ENCODE peak calls at places on chromosomes 12 and 14, in five cellular contexts. R is mammary epithelial cell, C is GM23248, F is MM.1S, E is HepG2. S is an unnamed sample. For H3K4me1, the result is how much of the 10 kb centered on the place peaks cover.

GRCh38 chr12:45122776-45123380 is 72.0 kb upstream of the DBX2 start:
- DNase-seq in F (peak), C (peak), R (peak), E (peak), S (no peak)

GRCh38 chr12:6638305-6638704 is 2.5 kb upstream of the LPAR5 start:
- DNase-seq in R (no peak), E (no peak), F (no peak), C (no peak), S (no peak)

GRCh38 chr14:93173943-93174395 is 10.7 kb downstream of the MOAP1 start:
- DNase-seq in C (peak), R (peak), F (no peak), E (no peak), S (no peak)

GRCh38 chr12:118981285-118982201 is at the start of gene SRRM4:
- DNase-seq in E (no peak), R (no peak), C (peak), F (no peak), S (peak)

GRCh38 chr12:71725011-71725410 is 29.7 kb upstream of the RAB21 start:
- DNase-seq in E (no peak), C (peak), R (no peak), F (no peak), S (no peak)

GRCh38 chr12:18982226-18982949 is 147.1 kb upstream of the PLEKHA5 start:
- DNase-seq in R (no peak), E (no peak), F (peak), C (no peak), S (no peak)

GRCh38 chr12:6370576-6370935 is 4.8 kb downstream of the SCNN1A start:
- DNase-seq in C (no peak), E (no peak), F (no peak), R (no peak), S (no peak)

GRCh38 chr14:92456215-92457017 is 57.2 kb upstream of the RIN3 start:
- DNase-seq in C (peak), R (peak), F (peak), E (peak), S (no peak)

GRCh38 chr14:56857206-56857605 is 46.9 kb upstream of the OTX2 start:
- DNase-seq in C (no peak), F (no peak), R (no peak), E (no peak), S (no peak)

GRCh38 chr12:1791104-1791927 is 29.0 kb upstream of the LRTM2 start:
- DNase-seq in C (peak), E (peak), F (peak), R (peak), S (peak)

GRCh38 chr14:71139058-71139946 is 232.0 kb downstream of the PCNX1 start:
- DNase-seq in E (peak), C (peak), R (peak), F (peak), S (peak)

GRCh38 chr12:10339441-10339840 is 31.8 kb downstream of the KLRD1 start:
- DNase-seq in F (no peak), E (no peak), C (peak), R (peak), S (no peak)

GRCh38 chr12:64673490-64674169 is 63.3 kb downstream of the RASSF3 start:
- DNase-seq in R (no peak), E (peak), F (no peak), C (no peak), S (no peak)

GRCh38 chr14:59377991-59378720 is 87.0 kb downstream of the GPR135 start:
- DNase-seq in R (no peak), C (no peak), E (no peak), F (no peak), S (no peak)

GRCh38 chr14:89325959-89326358 is 91.1 kb downstream of the FOXN3 start:
- DNase-seq in C (no peak), F (no peak), R (no peak), E (peak), S (no peak)

GRCh38 chr14:93329965-93330608 is 2.7 kb downstream of the BTBD7 start:
- DNase-seq in F (no peak), E (peak), C (no peak), R (no peak), S (no peak)

DNA sequence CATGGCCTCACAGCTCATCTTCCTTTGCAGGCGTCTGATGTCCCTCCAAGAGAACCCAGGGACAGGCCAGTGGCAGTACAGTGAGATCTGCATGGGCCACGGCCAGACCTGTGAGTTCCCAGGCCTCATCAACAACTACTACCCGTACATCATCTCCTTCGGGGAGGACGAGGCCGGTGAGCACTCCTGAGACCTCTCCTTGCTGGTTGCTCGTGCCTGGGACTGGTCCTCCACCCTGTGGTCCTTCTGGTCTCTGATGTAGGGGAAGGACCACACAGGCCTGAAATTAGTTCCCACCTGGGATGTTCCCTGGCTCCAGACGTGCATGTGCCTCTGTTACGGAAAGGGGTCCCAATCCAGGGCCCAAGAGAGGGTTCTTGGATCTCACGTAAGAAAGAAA is 17.9 kb downstream of the HHIPL1 start:
- DNase-seq in E (no peak), C (no peak), R (no peak), F (no peak), S (no peak)
- H2AFZ ChIP-seq in E (peak), C (no peak), R (no peak), F (no peak), S (no peak)

GRCh38 chr14:99539503-99539902 is 58.3 kb downstream of the CCNK start:
- DNase-seq in C (no peak), R (no peak), E (no peak), F (no peak), S (no peak)

GRCh38 chr14:99541211-99541610 is 60.0 kb downstream of the CCNK start:
- DNase-seq in E (no peak), C (no peak), R (no peak), F (no peak), S (no peak)

GRCh38 chr14:99538733-99539132 is 57.5 kb downstream of the CCNK start:
- DNase-seq in R (no peak), E (no peak), C (no peak), F (no peak), S (no peak)

GRCh38 chr14:99541677-99542470 is 60.7 kb downstream of the CCNK start:
- DNase-seq in C (no peak), R (no peak), E (no peak), F (no peak), S (no peak)

DNA sequence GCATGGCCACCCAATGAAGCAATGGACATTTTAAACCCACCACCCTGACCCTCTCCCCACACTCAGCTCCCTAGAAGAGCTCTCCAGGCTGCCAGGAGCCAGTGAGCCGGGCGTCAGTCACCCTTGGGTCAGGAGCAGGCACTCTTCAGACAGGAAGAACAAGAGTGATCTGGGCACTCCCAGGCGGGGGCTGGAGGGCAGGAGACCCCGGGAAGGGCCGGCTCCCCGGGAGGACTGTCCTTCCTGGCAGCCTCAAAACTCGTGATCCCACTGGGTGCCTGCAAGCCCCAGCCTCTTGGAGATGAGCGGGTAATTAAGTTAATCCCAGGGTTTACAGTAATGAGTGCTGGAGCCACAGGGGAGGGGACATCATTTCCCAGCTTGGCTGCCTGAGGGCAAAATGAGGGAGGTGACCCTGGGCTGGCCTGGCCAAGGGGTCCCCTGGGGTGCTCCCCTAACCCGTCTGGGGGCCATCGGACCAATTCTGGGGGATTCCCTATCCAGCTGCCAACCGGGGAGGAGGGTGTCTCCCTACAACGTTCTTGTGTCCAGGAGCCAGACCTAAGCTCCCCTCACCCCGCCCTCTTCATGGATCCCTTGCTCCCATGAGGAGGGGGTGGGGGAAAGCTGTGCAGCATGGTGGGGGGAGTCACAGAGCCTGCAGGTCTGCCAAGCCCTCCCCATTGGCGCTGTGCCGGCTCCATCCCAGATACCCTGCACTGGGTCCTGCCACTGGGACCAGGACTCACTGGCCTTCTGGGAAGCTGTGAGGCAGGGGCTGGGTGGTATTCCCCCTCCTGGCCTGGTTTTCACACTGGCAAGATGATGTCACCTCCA is 59.2 kb downstream of the CCNK start:
- DNase-seq in R (no peak), F (no peak), E (no peak), C (no peak), S (no peak)
- H3K4me1 ChIP-seq in R (under half), F (under half), E (half or more), C (under half), S (under half)

GRCh38 chr12:52796429-52796794 is 495 bp upstream of the KRT3 start:
- DNase-seq in F (no peak), C (no peak), E (no peak), R (no peak), S (no peak)
- TF ChIP-seq EZH2 in F (no peak), C (no peak), E (no peak), R (no peak), S (no peak)

GRCh38 chr14:102772781-102773570 is 4.3 kb upstream of the TRAF3 start:
- DNase-seq in F (no peak), R (no peak), E (peak), C (peak), S (peak)
- H2AFZ ChIP-seq in F (no peak), R (no peak), E (no peak), C (no peak), S (no peak)

DNA sequence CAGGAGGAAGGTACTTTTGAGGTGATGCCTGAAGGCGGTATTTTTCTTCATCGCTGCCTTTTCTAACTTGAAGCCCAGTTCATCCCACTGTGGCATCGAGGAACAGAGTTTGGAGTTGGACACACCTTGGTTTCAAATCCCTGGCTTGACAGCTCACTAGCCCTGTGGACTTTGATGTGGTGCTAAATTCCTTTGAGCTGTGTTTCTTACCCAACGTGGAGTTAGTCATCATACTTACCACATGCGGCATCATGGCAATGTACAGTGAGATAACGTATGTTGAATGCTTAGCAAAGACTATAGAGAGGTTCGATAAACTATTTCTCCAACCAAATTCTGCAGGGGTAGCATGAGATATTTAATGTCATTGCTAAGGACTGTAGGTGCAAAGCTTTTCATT is 3.4 kb downstream of the PLEKHG3 start:
- DNase-seq in E (peak), R (peak), F (no peak), C (peak), S (no peak)
- H3K4me1 ChIP-seq in E (half or more), R (half or more), F (under half), C (under half), S (under half)

S was measured in DND-41.